ENCODE peak calls at places on chromosomes 12 and 14, in six cellular contexts. M, L, G, Z, O and U are unnamed samples.

GRCh38 chr14:90851327-90852036 is 35.3 kb upstream of the TTC7B start:
- DNase-seq in Z (no peak), G (no peak), O (no peak), M (no peak), L (no peak), U (no peak)

GRCh38 chr12:131693149-131693548 is 17.7 kb upstream of the SFSWAP start:
- DNase-seq in G (no peak), M (no peak), L (no peak), Z (no peak), O (no peak), U (no peak)

GRCh38 chr14:59320771-59321170 is 132.3 kb downstream of the DAAM1 start:
- DNase-seq in O (no peak), M (no peak), L (no peak), G (no peak), Z (no peak), U (no peak)

GRCh38 chr14:30223385-30223785 is 295.7 kb upstream of the PRKD1 start:
- DNase-seq in Z (peak), M (no peak), L (peak), O (no peak), G (peak), U (no peak)

GRCh38 chr14:82251434-82251833 is 717.8 kb upstream of the SEL1L start:
- DNase-seq in Z (no peak), O (no peak), G (no peak), M (no peak), L (no peak), U (no peak)

GRCh38 chr12:24821691-24822090 is 127.2 kb downstream of the BCAT1 start:
- DNase-seq in O (no peak), Z (peak), G (no peak), M (no peak), L (no peak), U (no peak)

GRCh38 chr12:117034691-117035090 is 64.5 kb downstream of the TESC start:
- DNase-seq in Z (no peak), L (no peak), G (no peak), M (no peak), O (no peak), U (no peak)

GRCh38 chr14:96255501-96256366 is at the start of gene BDKRB1:
- DNase-seq in G (no peak), O (no peak), M (no peak), Z (peak), L (no peak), U (no peak)

GRCh38 chr14:96949594-96949993 is 152.4 kb downstream of the VRK1 start:
- DNase-seq in Z (no peak), M (no peak), G (no peak), L (no peak), O (no peak), U (no peak)

GRCh38 chr12:81722004-81722403 is 37.1 kb downstream of the PPFIA2 start:
- DNase-seq in G (no peak), O (no peak), Z (peak), L (no peak), M (no peak), U (no peak)

GRCh38 chr14:51395361-51395849 is 155.4 kb downstream of the TMX1 start:
- DNase-seq in O (no peak), G (no peak), Z (peak), M (no peak), L (peak), U (no peak)

GRCh38 chr12:82648510-82648909 is 38.2 kb upstream of the TMTC2 start:
- DNase-seq in G (no peak), L (no peak), Z (no peak), M (no peak), O (no peak), U (no peak)

GRCh38 chr12:10052111-10052913 is 21.8 kb downstream of the CLEC9A start:
- DNase-seq in G (no peak), M (no peak), O (no peak), Z (no peak), L (no peak), U (no peak)

GRCh38 chr12:98127336-98127679 is 388.1 kb upstream of the TMPO start:
- DNase-seq in O (no peak), L (no peak), G (no peak), M (no peak), Z (no peak), U (no peak)

GRCh38 chr14:76784266-76784874 is 23.1 kb downstream of the VASH1 start:
- DNase-seq in M (no peak), Z (no peak), L (peak), O (no peak), G (no peak), U (no peak)

GRCh38 chr14:74161526-74162158 is 76.9 kb downstream of the LIN52 start:
- DNase-seq in L (no peak), Z (no peak), M (no peak), O (no peak), G (no peak), U (no peak)

GRCh38 chr12:124549629-124550028 is 17.8 kb downstream of the NCOR2 start:
- DNase-seq in Z (no peak), O (no peak), M (no peak), L (no peak), G (no peak), U (no peak)

GRCh38 chr12:6301721-6302120 is 8.8 kb upstream of the PLEKHG6 start:
- DNase-seq in O (no peak), M (no peak), G (no peak), L (no peak), Z (no peak), U (no peak)

GRCh38 chr12:14065094-14065493 is 83.7 kb upstream of the GRIN2B start:
- DNase-seq in L (no peak), Z (no peak), O (no peak), M (no peak), G (no peak), U (no peak)

GRCh38 chr12:44490181-44490580 is 385.9 kb downstream of the NELL2 start:
- DNase-seq in M (no peak), Z (no peak), O (no peak), G (no peak), L (no peak), U (no peak)

GRCh38 chr12:40308851-40309420 is 84.1 kb downstream of the LRRK2 start:
- DNase-seq in M (peak), O (no peak), G (no peak), L (no peak), Z (no peak), U (no peak)

GRCh38 chr14:53865716-53866115 is 90.9 kb downstream of the BMP4 start:
- DNase-seq in L (no peak), Z (peak), O (no peak), G (no peak), M (no peak), U (no peak)

GRCh38 chr12:10968765-10969456 is 17.8 kb downstream of the TAS2R50 start:
- DNase-seq in Z (peak), M (no peak), L (peak), O (no peak), G (no peak), U (no peak)

GRCh38 chr12:49662998-49663843 is 39.9 kb downstream of the PRPF40B start:
- DNase-seq in L (no peak), Z (peak), O (peak), G (no peak), M (peak), U (peak)

GRCh38 chr12:95996034-95996658 is at the start of gene HAL:
- DNase-seq in L (no peak), Z (no peak), G (peak), M (no peak), O (no peak), U (no peak)

GRCh38 chr12:75658826-75659823 is 147.7 kb upstream of the KRR1 start:
- DNase-seq in L (no peak), G (peak), M (no peak), Z (peak), O (no peak), U (no peak)

GRCh38 chr12:76719171-76719631 is 44.7 kb upstream of the ZDHHC17 start:
- DNase-seq in M (no peak), G (no peak), Z (peak), O (no peak), L (no peak), U (no peak)

GRCh38 chr12:2298556-2299195 is 245.9 kb downstream of the CACNA1C start:
- DNase-seq in M (no peak), L (peak), Z (no peak), O (no peak), G (no peak), U (no peak)

GRCh38 chr12:49428652-49429549 is 61.6 kb downstream of the SPATS2 start:
- DNase-seq in Z (peak), M (no peak), G (no peak), O (no peak), L (no peak), U (no peak)

GRCh38 chr14:24952851-24953666 is 96.9 kb downstream of the STXBP6 start:
- DNase-seq in M (no peak), G (peak), L (no peak), O (no peak), Z (no peak), U (no peak)

GRCh38 chr14:20998674-20999366 is at the start of gene SLC39A2:
- DNase-seq in O (no peak), M (no peak), L (peak), G (no peak), Z (peak), U (no peak)

GRCh38 chr14:20501346-20501745 is 4.0 kb upstream of the RNASE10 start:
- DNase-seq in O (no peak), Z (peak), G (no peak), M (no peak), L (no peak), U (no peak)

GRCh38 chr12:47954058-47954457 is 9.3 kb upstream of the TMEM106C start:
- DNase-seq in G (no peak), L (no peak), Z (no peak), M (no peak), O (no peak), U (no peak)

GRCh38 chr12:124240493-124240892 is 54.4 kb upstream of the RFLNA start:
- DNase-seq in L (no peak), M (no peak), Z (no peak), O (no peak), G (peak), U (no peak)

GRCh38 chr12:3644103-3644502 is 108.8 kb downstream of the CRACR2A start:
- DNase-seq in O (no peak), M (no peak), Z (no peak), L (no peak), G (no peak), U (no peak)

GRCh38 chr14:96752594-96752993 is 44.6 kb upstream of the VRK1 start:
- DNase-seq in O (no peak), M (no peak), G (no peak), Z (no peak), L (no peak), U (no peak)

GRCh38 chr12:22625671-22626251 is 790 bp downstream of the ETNK1 start:
- DNase-seq in M (peak), L (no peak), G (peak), Z (peak), O (peak), U (no peak)

GRCh38 chr12:120012067-120012621 is 23.1 kb downstream of the BICDL1 start:
- DNase-seq in O (peak), Z (peak), M (peak), G (peak), L (no peak), U (peak)

GRCh38 chr14:67982711-67983608 is 163.4 kb downstream of the RAD51B start:
- DNase-seq in L (no peak), M (no peak), G (no peak), Z (peak), O (no peak), U (no peak)